ENCODE peak calls at places on chromosomes 12 and 14, in six cellular contexts. One of them, this sample, is unnamed.

GRCh38 chr12:26007563-26007962 is 49.1 kb downstream of the RASSF8 start:
- DNase-seq in hepatocyte: no peak
- DNase-seq in OCI-LY7: no peak
- DNase-seq in neural progenitor cell: no peak
- DNase-seq in GM23338: no peak
- DNase-seq in HCT116: no peak
- DNase-seq in this sample: no peak

GRCh38 chr14:96470331-96470730 is 31.9 kb upstream of the PAPOLA start:
- DNase-seq in HCT116: peak; percentile 8
- DNase-seq in GM23338: no peak
- DNase-seq in neural progenitor cell: no peak
- DNase-seq in hepatocyte: no peak
- DNase-seq in OCI-LY7: no peak
- DNase-seq in this sample: no peak

GRCh38 chr12:65522956-65523857 is 244.7 kb downstream of the MSRB3 start:
- DNase-seq in neural progenitor cell: no peak
- DNase-seq in HCT116: no peak
- DNase-seq in GM23338: no peak
- DNase-seq in hepatocyte: no peak
- DNase-seq in OCI-LY7: no peak
- DNase-seq in this sample: no peak

GRCh38 chr12:52792185-52793029 is 3.5 kb downstream of the KRT3 start:
- DNase-seq in hepatocyte: no peak
- DNase-seq in OCI-LY7: no peak
- DNase-seq in neural progenitor cell: no peak
- DNase-seq in GM23338: no peak
- DNase-seq in HCT116: no peak
- DNase-seq in this sample: no peak

GRCh38 chr12:30896461-30896860 is 30.1 kb upstream of the TSPAN11 start:
- DNase-seq in OCI-LY7: no peak
- DNase-seq in hepatocyte: no peak
- DNase-seq in HCT116: no peak
- DNase-seq in neural progenitor cell: no peak
- DNase-seq in GM23338: no peak
- DNase-seq in this sample: no peak

GRCh38 chr14:53331247-53331646 is 178.1 kb upstream of the DDHD1 start:
- DNase-seq in hepatocyte: no peak
- DNase-seq in HCT116: no peak
- DNase-seq in OCI-LY7: no peak
- DNase-seq in neural progenitor cell: no peak
- DNase-seq in GM23338: no peak
- DNase-seq in this sample: no peak

GRCh38 chr14:55927059-55927458 is 191.2 kb upstream of the PELI2 start:
- DNase-seq in neural progenitor cell: peak; percentile 69
- DNase-seq in hepatocyte: no peak
- DNase-seq in OCI-LY7: no peak
- DNase-seq in HCT116: no peak
- DNase-seq in GM23338: no peak
- DNase-seq in this sample: no peak

GRCh38 chr12:123660328-123660727 is 10.6 kb upstream of the TCTN2 start:
- DNase-seq in neural progenitor cell: no peak
- DNase-seq in HCT116: no peak
- DNase-seq in OCI-LY7: no peak
- DNase-seq in GM23338: no peak
- DNase-seq in hepatocyte: no peak
- DNase-seq in this sample: no peak

GRCh38 chr12:120692524-120693033 is 5.6 kb downstream of the MLEC start:
- DNase-seq in GM23338: no peak
- DNase-seq in HCT116: no peak
- DNase-seq in neural progenitor cell: no peak
- DNase-seq in OCI-LY7: no peak
- DNase-seq in hepatocyte: peak; percentile 17
- DNase-seq in this sample: no peak

GRCh38 chr14:70934502-70935134 is 27.4 kb downstream of the PCNX1 start:
- DNase-seq in hepatocyte: peak; percentile 38
- DNase-seq in OCI-LY7: no peak
- DNase-seq in HCT116: no peak
- DNase-seq in neural progenitor cell: no peak
- DNase-seq in GM23338: no peak
- DNase-seq in this sample: peak; percentile 13
- H3K4me3 ChIP-seq in hepatocyte: no peak overlapping the region
- H3K4me3 ChIP-seq in OCI-LY7: no peak overlapping the region
- H3K4me3 ChIP-seq in HCT116: no peak overlapping the region
- H3K4me3 ChIP-seq in neural progenitor cell: no peak overlapping the region
- H3K4me3 ChIP-seq in GM23338: no peak overlapping the region
- H3K4me3 ChIP-seq in this sample: no peak overlapping the region

GRCh38 chr14:76193696-76194095 is 42.0 kb downstream of the GPATCH2L start:
- DNase-seq in neural progenitor cell: no peak
- DNase-seq in hepatocyte: no peak
- DNase-seq in OCI-LY7: no peak
- DNase-seq in GM23338: no peak
- DNase-seq in HCT116: no peak
- DNase-seq in this sample: no peak
- TF ChIP-seq EZH2phosphoT487 in neural progenitor cell: no peak
- TF ChIP-seq EZH2phosphoT487 in hepatocyte: no peak
- TF ChIP-seq EZH2phosphoT487 in OCI-LY7: no peak
- TF ChIP-seq EZH2phosphoT487 in GM23338: no peak
- TF ChIP-seq EZH2phosphoT487 in HCT116: no peak
- TF ChIP-seq EZH2phosphoT487 in this sample: no peak

GRCh38 chr14:36580856-36581831 is 1.3 kb downstream of the NKX2-8 start:
- DNase-seq in neural progenitor cell: peak; percentile 83
- DNase-seq in HCT116: no peak
- DNase-seq in GM23338: peak; percentile 83
- DNase-seq in hepatocyte: peak; percentile 67
- DNase-seq in OCI-LY7: no peak
- DNase-seq in this sample: no peak

GRCh38 chr14:36582874-36583241 is 444 bp upstream of the NKX2-8 start:
- DNase-seq in neural progenitor cell: peak; percentile 35
- DNase-seq in OCI-LY7: no peak
- DNase-seq in GM23338: no peak
- DNase-seq in HCT116: no peak
- DNase-seq in hepatocyte: no peak
- DNase-seq in this sample: no peak

GRCh38 chr14:36583242-36584166 is 1.1 kb upstream of the NKX2-8 start:
- DNase-seq in HCT116: no peak
- DNase-seq in GM23338: peak; percentile 57
- DNase-seq in OCI-LY7: no peak
- DNase-seq in neural progenitor cell: peak; percentile 51
- DNase-seq in hepatocyte: no peak
- DNase-seq in this sample: no peak

GRCh38 chr14:36580141-36580855 is 2.1 kb downstream of the NKX2-8 start:
- DNase-seq in neural progenitor cell: peak; percentile 48
- DNase-seq in hepatocyte: no peak
- DNase-seq in OCI-LY7: no peak
- DNase-seq in GM23338: peak; percentile 72
- DNase-seq in HCT116: no peak
- DNase-seq in this sample: no peak

GRCh38 chr14:36582011-36582873 is at the start of gene NKX2-8:
- DNase-seq in OCI-LY7: no peak
- DNase-seq in neural progenitor cell: peak; percentile 60
- DNase-seq in hepatocyte: peak; percentile 19
- DNase-seq in GM23338: peak; percentile 70
- DNase-seq in HCT116: peak; percentile 21
- DNase-seq in this sample: no peak
- H3K4me3 ChIP-seq in OCI-LY7: no peak within 1 kb of the TSS
- H3K4me3 ChIP-seq in neural progenitor cell: peak within 1 kb of the TSS; percentile 55
- H3K4me3 ChIP-seq in hepatocyte: peak within 1 kb of the TSS; percentile 33
- H3K4me3 ChIP-seq in GM23338: peak within 1 kb of the TSS; percentile 58
- H3K4me3 ChIP-seq in HCT116: peak within 1 kb of the TSS; percentile 84
- H3K4me3 ChIP-seq in this sample: no peak within 1 kb of the TSS

DNA sequence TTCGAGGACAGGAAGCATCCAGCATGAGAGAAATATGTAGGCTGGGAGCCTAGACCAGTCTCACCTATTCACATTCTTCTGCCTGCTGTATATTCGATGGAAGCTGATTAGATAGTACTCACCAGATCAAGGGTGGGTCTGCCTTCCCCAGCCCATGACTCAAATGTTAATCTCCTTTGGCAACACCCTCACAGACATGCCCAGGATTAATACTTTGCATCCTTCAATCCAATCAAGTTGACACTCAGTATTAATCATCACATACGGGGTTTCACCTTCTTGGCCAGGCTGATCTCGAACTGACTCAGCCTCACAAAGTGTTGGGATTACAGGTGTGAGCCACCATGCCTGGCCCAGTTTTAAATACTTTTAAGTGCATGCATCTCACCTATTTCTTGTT is 30.5 kb upstream of the SLC10A1 start:
- DNase-seq in hepatocyte: no peak
- DNase-seq in GM23338: no peak
- DNase-seq in OCI-LY7: no peak
- DNase-seq in HCT116: no peak
- DNase-seq in neural progenitor cell: no peak
- DNase-seq in this sample: no peak
- TF ChIP-seq EZH2phosphoT487 in hepatocyte: no peak
- TF ChIP-seq EZH2phosphoT487 in GM23338: no peak
- TF ChIP-seq EZH2phosphoT487 in OCI-LY7: no peak
- TF ChIP-seq EZH2phosphoT487 in HCT116: no peak
- TF ChIP-seq EZH2phosphoT487 in neural progenitor cell: no peak
- TF ChIP-seq EZH2phosphoT487 in this sample: no peak

DNA sequence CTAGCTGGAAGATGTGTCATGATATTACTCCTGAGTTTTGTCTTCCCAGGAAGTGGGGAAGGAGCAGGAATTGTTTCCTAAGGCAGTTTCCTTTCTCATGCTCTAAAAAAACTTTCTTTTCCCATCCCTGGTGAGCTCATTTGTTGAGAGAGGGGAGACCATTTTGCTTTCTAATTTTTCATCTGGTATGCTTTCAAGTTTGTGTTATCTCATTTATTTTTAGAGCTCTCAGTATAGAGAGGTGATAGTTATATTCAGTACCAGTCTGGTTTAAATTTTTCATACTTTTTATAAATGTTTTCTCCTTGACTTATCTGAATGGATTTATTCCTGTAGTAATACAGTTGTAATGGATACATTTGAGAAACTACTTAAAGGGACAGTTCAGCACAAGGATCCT is 79.6 kb downstream of the FBXW8 start:
- DNase-seq in HCT116: no peak
- DNase-seq in GM23338: no peak
- DNase-seq in neural progenitor cell: no peak
- DNase-seq in OCI-LY7: no peak
- DNase-seq in hepatocyte: no peak
- DNase-seq in this sample: no peak
- H3K4me3 ChIP-seq in HCT116: no peak overlapping the region
- H3K4me3 ChIP-seq in GM23338: no peak overlapping the region
- H3K4me3 ChIP-seq in neural progenitor cell: no peak overlapping the region
- H3K4me3 ChIP-seq in OCI-LY7: no peak overlapping the region
- H3K4me3 ChIP-seq in hepatocyte: no peak overlapping the region
- H3K4me3 ChIP-seq in this sample: no peak overlapping the region

GRCh38 chr14:103476631-103477030 is 46.0 kb downstream of the CKB start:
- DNase-seq in hepatocyte: no peak
- DNase-seq in HCT116: no peak
- DNase-seq in GM23338: no peak
- DNase-seq in OCI-LY7: no peak
- DNase-seq in neural progenitor cell: no peak
- DNase-seq in this sample: no peak

GRCh38 chr14:103474893-103475292 is 47.7 kb downstream of the CKB start:
- DNase-seq in hepatocyte: no peak
- DNase-seq in neural progenitor cell: no peak
- DNase-seq in OCI-LY7: no peak
- DNase-seq in GM23338: no peak
- DNase-seq in HCT116: no peak
- DNase-seq in this sample: no peak

GRCh38 chr14:103476065-103476464 is 46.6 kb downstream of the CKB start:
- DNase-seq in GM23338: no peak
- DNase-seq in hepatocyte: no peak
- DNase-seq in neural progenitor cell: no peak
- DNase-seq in OCI-LY7: no peak
- DNase-seq in HCT116: no peak
- DNase-seq in this sample: no peak

GRCh38 chr14:103472939-103473338 is 49.7 kb downstream of the CKB start:
- DNase-seq in OCI-LY7: no peak
- DNase-seq in GM23338: no peak
- DNase-seq in neural progenitor cell: no peak
- DNase-seq in HCT116: no peak
- DNase-seq in hepatocyte: no peak
- DNase-seq in this sample: no peak
- TF ChIP-seq EZH2phosphoT487 in OCI-LY7: no peak
- TF ChIP-seq EZH2phosphoT487 in GM23338: no peak
- TF ChIP-seq EZH2phosphoT487 in neural progenitor cell: no peak
- TF ChIP-seq EZH2phosphoT487 in HCT116: no peak
- TF ChIP-seq EZH2phosphoT487 in hepatocyte: no peak
- TF ChIP-seq EZH2phosphoT487 in this sample: no peak